ENCODE peak calls at places on chromosomes 7 and 10, in four cellular contexts. J is PC-3, T is SJSA1, D is endodermal cell. O is an unnamed sample.

GRCh38 chr7:127417346-127417745 is 24.8 kb upstream of the ZNF800 start:
- DNase-seq in J (no peak), T (no peak), D (no peak), O (no peak)

GRCh38 chr10:101358706-101359300 is 4.8 kb downstream of the BTRC start:
- DNase-seq in J (peak; percentile 56), T (no peak), D (no peak), O (no peak)

GRCh38 chr10:43292745-43293676 is 26.1 kb upstream of the RASGEF1A start:
- DNase-seq in J (peak; percentile 78), T (no peak), D (peak; percentile 80), O (peak; percentile 57)

GRCh38 chr10:77915299-77916105 is 11.1 kb downstream of the DLG5 start:
- DNase-seq in J (no peak), T (no peak), D (no peak), O (no peak)

GRCh38 chr7:74526780-74527179 is 73.1 kb downstream of the GTF2IRD1 start:
- DNase-seq in J (no peak), T (no peak), D (no peak), O (no peak)

GRCh38 chr7:102412548-102412947 is 16.4 kb downstream of the PRKRIP1 start:
- DNase-seq in J (peak; percentile 43), T (peak; percentile 59), D (peak; percentile 83), O (peak; percentile 47)

GRCh38 chr10:132681858-132682755 is 103.8 kb downstream of the NKX6-2 start:
- DNase-seq in J (no peak), T (peak; percentile 34), D (peak; percentile 17), O (no peak)

GRCh38 chr7:65457705-65458104 is 84.0 kb downstream of the ZNF92 start:
- DNase-seq in J (no peak), T (no peak), D (no peak), O (no peak)

GRCh38 chr7:26657139-26657753 is 207.1 kb downstream of the SKAP2 start:
- DNase-seq in J (no peak), T (no peak), D (no peak), O (no peak)

GRCh38 chr10:93568105-93568390 is 1.6 kb downstream of the FFAR4 start:
- DNase-seq in J (no peak), T (no peak), D (peak; percentile 56), O (no peak)

GRCh38 chr7:30249986-30250774 is 34.2 kb upstream of the ZNRF2 start:
- DNase-seq in J (no peak), T (no peak), D (no peak), O (no peak)

GRCh38 chr7:76269895-76270294 is 32.6 kb upstream of the HSPB1 start:
- DNase-seq in J (no peak), T (no peak), D (no peak), O (no peak)

GRCh38 chr10:33303988-33304387 is 30.5 kb downstream of the NRP1 start:
- DNase-seq in J (no peak), T (no peak), D (no peak), O (no peak)

GRCh38 chr10:100427374-100427773 is 35.4 kb upstream of the WNT8B start:
- DNase-seq in J (no peak), T (no peak), D (no peak), O (no peak)

DNA sequence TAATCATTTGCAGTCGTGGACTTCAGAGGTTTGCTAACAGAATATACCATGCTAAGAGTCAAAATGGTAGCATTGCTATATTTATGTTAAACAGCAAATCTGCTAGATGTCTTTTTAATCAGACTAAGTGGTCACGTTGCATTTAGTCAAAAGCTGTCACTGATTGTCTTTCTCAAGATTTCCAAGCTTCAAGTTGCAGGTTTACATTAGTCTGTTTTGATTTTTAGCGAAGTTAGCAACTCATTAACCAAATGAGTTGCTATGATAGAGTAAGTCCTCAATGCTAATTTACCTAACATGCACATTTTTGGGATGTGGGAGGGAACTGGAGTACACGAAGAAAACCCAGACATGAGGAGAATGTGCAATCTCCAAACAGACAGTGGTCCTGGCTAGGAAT is 653.2 kb downstream of the TNS3 start:
- DNase-seq in J (no peak), T (no peak), D (no peak), O (no peak)
- H3K4me3 ChIP-seq in J (no peak overlapping the region), T (no peak overlapping the region), D (peak overlapping the region; percentile 21), O (no peak overlapping the region)

DNA sequence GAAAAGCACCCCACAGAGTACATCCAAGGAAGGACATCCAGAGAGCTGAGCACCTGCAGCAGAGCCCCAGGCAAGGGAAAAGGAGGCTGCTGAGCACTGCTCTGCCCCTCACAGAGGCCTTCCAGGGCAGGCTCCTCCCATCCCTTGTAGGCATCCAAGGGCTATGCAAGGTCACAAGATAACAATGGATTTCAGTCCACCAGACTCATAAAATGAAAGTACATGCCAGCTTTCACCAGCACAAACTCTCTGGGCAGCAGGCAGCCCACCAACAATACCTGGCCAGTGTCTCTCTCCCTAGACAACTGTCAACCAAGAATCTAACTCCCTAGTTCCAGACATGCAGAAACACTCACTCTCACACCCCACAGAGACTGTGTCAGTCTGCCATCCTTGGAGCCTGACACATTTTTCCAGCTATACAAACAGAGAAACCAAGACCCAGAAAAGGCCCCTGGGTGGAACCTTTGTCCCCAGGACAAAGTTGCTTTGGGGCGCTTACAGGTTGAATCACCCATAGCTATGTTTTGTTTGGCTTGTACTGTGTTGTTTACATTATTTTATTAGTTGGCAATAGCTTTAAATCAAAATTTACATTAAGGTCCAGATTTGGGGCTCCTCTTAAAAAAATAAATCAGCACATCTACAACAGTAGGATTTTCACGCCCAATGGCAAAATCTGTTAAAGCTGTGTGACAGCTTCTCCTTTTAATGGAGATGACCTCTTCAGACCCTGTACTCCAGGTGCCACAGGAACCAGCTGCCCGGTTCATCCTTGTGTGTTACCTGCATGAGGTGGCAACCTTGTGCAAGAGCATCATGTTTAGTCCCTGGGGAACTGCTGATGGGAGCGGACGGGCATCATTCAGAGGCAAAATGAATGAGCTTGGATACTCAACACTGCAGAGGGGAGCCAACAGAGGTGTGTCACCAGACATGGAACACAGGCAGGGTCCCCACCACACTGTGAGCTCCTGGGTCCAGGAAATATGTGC is 5.2 kb downstream of the GRID1 start:
- DNase-seq in J (no peak), T (no peak), D (peak; percentile 29), O (no peak)
- H3K4me1 ChIP-seq in J (no peaks in the 10 kb centered on the region), T (peaks cover 9% of the 10 kb centered on the region), D (no peaks in the 10 kb centered on the region), O (peaks cover 1% of the 10 kb centered on the region)

GRCh38 chr10:14540611-14541010 is 209.9 kb upstream of the FRMD4A start:
- DNase-seq in J (no peak), T (no peak), D (no peak), O (no peak)

GRCh38 chr10:14543904-14544210 is 213.1 kb upstream of the FRMD4A start:
- DNase-seq in J (no peak), T (no peak), D (no peak), O (no peak)

GRCh38 chr10:14545827-14546226 is 215.1 kb upstream of the FRMD4A start:
- DNase-seq in J (peak; percentile 72), T (no peak), D (no peak), O (no peak)

GRCh38 chr10:14541379-14541778 is 210.7 kb upstream of the FRMD4A start:
- DNase-seq in J (no peak), T (no peak), D (no peak), O (no peak)

GRCh38 chr10:14543048-14543903 is 212.6 kb upstream of the FRMD4A start:
- DNase-seq in J (no peak), T (no peak), D (no peak), O (peak; percentile 21)
- H3K27ac ChIP-seq in J (no peak overlapping the region), T (no peak overlapping the region), D (no peak overlapping the region), O (no peak overlapping the region)

GRCh38 chr7:16563281-16564022 is 36.8 kb downstream of the LRRC72 start:
- DNase-seq in J (no peak), T (no peak), D (no peak), O (no peak)
- H3K4me3 ChIP-seq in J (no peak overlapping the region), T (no peak overlapping the region), D (no peak overlapping the region), O (no peak overlapping the region)

DNA sequence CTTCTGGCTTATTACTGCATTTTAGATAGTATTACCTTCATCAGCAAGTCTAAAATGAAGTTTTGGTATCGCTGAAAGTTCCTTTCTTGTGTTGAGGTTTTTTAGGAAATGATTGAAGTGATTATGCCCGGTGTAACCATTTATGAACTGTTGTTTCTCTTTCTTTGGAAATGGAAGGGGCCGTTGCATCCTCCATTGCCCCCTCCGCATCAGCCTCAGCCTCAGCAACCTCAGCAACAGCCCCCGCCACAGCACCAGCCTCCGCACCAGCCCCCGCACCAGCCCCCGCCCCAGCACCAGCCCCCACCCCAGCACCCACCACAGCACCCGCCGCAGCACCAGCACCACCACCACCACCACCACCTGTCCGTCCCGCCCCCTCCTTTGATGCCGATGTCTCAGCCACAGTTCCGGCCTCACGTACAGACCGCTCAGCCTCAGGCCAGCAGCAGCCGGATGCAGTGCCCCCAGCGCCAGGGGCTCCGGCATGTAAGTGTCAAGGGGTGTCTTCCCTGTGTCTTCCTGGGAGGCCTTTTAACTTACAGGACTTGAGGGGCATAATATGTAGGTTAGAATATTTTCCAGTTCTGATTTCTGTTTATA is 72.6 kb downstream of the SHH start:
- DNase-seq in J (no peak), T (no peak), D (no peak), O (no peak)
- H3K4me1 ChIP-seq in J (no peaks in the 10 kb centered on the region), T (no peaks in the 10 kb centered on the region), D (no peaks in the 10 kb centered on the region), O (no peaks in the 10 kb centered on the region)

O was measured in mesendoderm.